ENCODE peak calls at places on chromosomes 13 and 19, in six cellular contexts. T, M, E, H, R and W are unnamed samples.

GRCh38 chr13:111944171-111944583 is 122.8 kb upstream of the SOX1 start:
- DNase-seq in T (no peak), M (no peak), E (no peak), H (peak), R (no peak), W (no peak)

GRCh38 chr13:109191422-109191821 is 562.0 kb downstream of the MYO16 start:
- DNase-seq in T (no peak), M (no peak), E (no peak), H (no peak), R (no peak), W (no peak)

GRCh38 chr13:24168980-24169379 is 8.5 kb downstream of the SPATA13 start:
- DNase-seq in T (no peak), M (no peak), E (no peak), H (no peak), R (no peak), W (no peak)

GRCh38 chr13:91714726-91715334 is 316.4 kb downstream of the GPC5 start:
- DNase-seq in T (no peak), M (no peak), E (no peak), H (no peak), R (no peak), W (no peak)

GRCh38 chr13:47033216-47033615 is 136.4 kb upstream of the HTR2A start:
- DNase-seq in T (no peak), M (no peak), E (no peak), H (no peak), R (peak), W (no peak)

GRCh38 chr19:51195616-51196015 is 29.3 kb upstream of the CD33 start:
- DNase-seq in T (no peak), M (no peak), E (no peak), H (no peak), R (no peak), W (no peak)

GRCh38 chr13:47008318-47008717 is 111.5 kb upstream of the HTR2A start:
- DNase-seq in T (no peak), M (no peak), E (no peak), H (no peak), R (no peak), W (no peak)

GRCh38 chr19:48244289-48244688 is 11.4 kb downstream of the CARD8 start:
- DNase-seq in T (no peak), M (peak), E (no peak), H (peak), R (peak), W (no peak)

GRCh38 chr19:54114340-54114826 is 1.1 kb downstream of the TFPT start:
- DNase-seq in T (no peak), M (peak), E (no peak), H (peak), R (peak), W (no peak)

GRCh38 chr13:112231451-112232083 is 144.6 kb upstream of the SPACA7 start:
- DNase-seq in T (no peak), M (no peak), E (no peak), H (no peak), R (no peak), W (no peak)

GRCh38 chr19:16180611-16181010 is 4.6 kb upstream of the FAM32A start:
- DNase-seq in T (no peak), M (no peak), E (peak), H (no peak), R (peak), W (no peak)

GRCh38 chr19:49356382-49356781 is 5.8 kb downstream of the TEAD2 start:
- DNase-seq in T (no peak), M (no peak), E (no peak), H (no peak), R (no peak), W (no peak)

GRCh38 chr13:111152836-111153235 is 37.7 kb downstream of the ARHGEF7 start:
- DNase-seq in T (no peak), M (no peak), E (no peak), H (no peak), R (peak), W (no peak)

GRCh38 chr13:31749929-31750328 is 10.6 kb downstream of the RXFP2 start:
- DNase-seq in T (no peak), M (no peak), E (peak), H (no peak), R (peak), W (peak)

GRCh38 chr19:35449347-35450043 is 1.4 kb downstream of the FFAR2 start:
- DNase-seq in T (no peak), M (no peak), E (no peak), H (no peak), R (no peak), W (no peak)

GRCh38 chr19:49387936-49388372 is at the start of gene KASH5:
- DNase-seq in T (peak), M (peak), E (no peak), H (peak), R (peak), W (no peak)

GRCh38 chr19:45102481-45102880 is 9.5 kb downstream of the PPP1R37 start:
- DNase-seq in T (no peak), M (no peak), E (no peak), H (no peak), R (no peak), W (no peak)

GRCh38 chr13:111920932-111921705 is 145.8 kb upstream of the SOX1 start:
- DNase-seq in T (no peak), M (no peak), E (no peak), H (no peak), R (no peak), W (no peak)

GRCh38 chr13:42990147-42990990 is 1.7 kb downstream of the EPSTI1 start:
- DNase-seq in T (no peak), M (no peak), E (no peak), H (no peak), R (peak), W (no peak)

GRCh38 chr19:40716031-40716654 is 543 bp downstream of the COQ8B start:
- DNase-seq in T (no peak), M (peak), E (no peak), H (peak), R (peak), W (peak)

GRCh38 chr13:85806553-85807175 is 7.4 kb upstream of the SLITRK6 start:
- DNase-seq in T (no peak), M (peak), E (no peak), H (no peak), R (peak), W (peak)

GRCh38 chr13:112783135-112783945 is 93.5 kb downstream of the ATP11A start:
- DNase-seq in T (no peak), M (no peak), E (no peak), H (peak), R (peak), W (peak)

GRCh38 chr13:113115363-113116205 is 7.0 kb upstream of the F10 start:
- DNase-seq in T (no peak), M (no peak), E (no peak), H (no peak), R (no peak), W (no peak)

GRCh38 chr13:65095697-65096096 is 2134.4 kb downstream of the PCDH9 start:
- DNase-seq in T (no peak), M (no peak), E (no peak), H (no peak), R (no peak), W (no peak)

GRCh38 chr19:10510301-10510802 is 6.9 kb downstream of the S1PR5 start:
- DNase-seq in T (no peak), M (peak), E (no peak), H (peak), R (peak), W (no peak)

GRCh38 chr13:114066956-114067355 is 65.5 kb downstream of the RASA3 start:
- DNase-seq in T (no peak), M (no peak), E (no peak), H (no peak), R (no peak), W (no peak)

GRCh38 chr13:20673711-20674110 is 29.8 kb upstream of the IL17D start:
- DNase-seq in T (no peak), M (no peak), E (no peak), H (no peak), R (no peak), W (no peak)

GRCh38 chr19:53537523-53538377 is at the start of gene ZNF331:
- DNase-seq in T (peak), M (peak), E (no peak), H (peak), R (peak), W (no peak)

GRCh38 chr13:91346062-91346461 is 1.4 kb upstream of the MIR17HG start:
- DNase-seq in T (no peak), M (peak), E (no peak), H (no peak), R (no peak), W (no peak)

GRCh38 chr13:28640861-28641599 is 17.9 kb upstream of the POMP start:
- DNase-seq in T (no peak), M (no peak), E (no peak), H (no peak), R (no peak), W (no peak)

GRCh38 chr13:23671367-23671766 is 101.2 kb downstream of the TNFRSF19 start:
- DNase-seq in T (no peak), M (no peak), E (no peak), H (no peak), R (no peak), W (no peak)

GRCh38 chr19:47897857-47898256 is 11.7 kb upstream of the SULT2A1 start:
- DNase-seq in T (no peak), M (no peak), E (no peak), H (no peak), R (no peak), W (no peak)

GRCh38 chr13:28505543-28506135 is 10.7 kb upstream of the FLT1 start:
- DNase-seq in T (no peak), M (peak), E (no peak), H (peak), R (no peak), W (no peak)

GRCh38 chr13:20566424-20566916 is 487 bp upstream of the IFT88 start:
- DNase-seq in T (peak), M (no peak), E (peak), H (no peak), R (no peak), W (peak)

GRCh38 chr19:2717638-2718541 is 3.3 kb downstream of the DIRAS1 start:
- DNase-seq in T (no peak), M (no peak), E (no peak), H (no peak), R (no peak), W (no peak)

GRCh38 chr13:39023761-39024160 is 14.1 kb downstream of the PROSER1 start:
- DNase-seq in T (no peak), M (no peak), E (no peak), H (no peak), R (peak), W (no peak)

GRCh38 chr19:6587093-6587820 is 3.7 kb downstream of the CD70 start:
- DNase-seq in T (no peak), M (peak), E (no peak), H (no peak), R (no peak), W (no peak)
- H3K4me3 ChIP-seq in T (no peak), M (peak), E (no peak), H (peak), R (no peak), W (peak)

DNA sequence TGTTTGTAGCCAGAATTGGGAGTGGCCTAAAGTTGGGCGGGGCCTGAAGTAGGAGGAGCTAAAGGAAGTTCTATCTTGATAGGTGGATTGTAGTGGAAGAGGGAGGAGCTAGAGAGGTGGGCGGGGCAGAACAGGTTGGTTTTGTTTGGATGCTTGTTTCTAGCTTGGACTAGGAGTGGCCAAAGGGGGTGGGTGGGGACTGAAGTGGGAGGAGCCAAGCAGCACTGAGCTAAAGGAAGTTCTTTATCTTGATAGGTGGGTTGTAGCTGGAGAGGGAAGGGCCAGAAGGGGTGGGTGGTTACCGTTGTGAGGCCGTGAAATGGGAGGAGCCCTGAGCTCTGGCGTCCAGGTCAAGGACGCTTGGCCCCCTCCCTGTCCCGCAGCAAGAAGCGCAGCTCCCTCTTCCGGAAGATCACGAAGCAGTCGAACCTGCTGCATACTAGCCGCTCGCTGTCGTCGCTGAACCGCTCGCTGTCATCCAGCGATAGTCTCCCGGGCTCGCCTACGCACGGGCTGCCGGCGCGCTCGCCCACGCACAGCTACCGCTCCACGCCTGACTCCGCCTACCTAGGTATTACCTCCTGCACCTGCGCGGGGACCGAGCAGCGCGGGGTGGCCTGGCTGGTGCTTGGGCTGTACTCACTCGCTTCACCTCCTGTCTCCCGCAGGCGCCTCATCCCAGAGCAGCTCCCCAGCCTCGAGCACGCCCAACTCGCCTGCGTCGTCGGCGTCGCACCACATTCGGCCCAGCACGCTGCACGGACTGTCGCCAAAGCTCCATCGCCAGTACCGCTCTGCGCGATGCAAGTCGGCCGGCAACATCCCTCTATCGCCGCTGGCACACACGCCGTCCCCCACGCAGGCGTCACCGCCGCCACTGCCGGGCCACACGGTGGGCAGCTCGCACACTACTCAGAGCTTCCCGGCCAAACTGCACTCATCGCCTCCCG is 8.0 kb downstream of the DNASE2 start:
- DNase-seq in T (peak), M (peak), E (peak), H (peak), R (peak), W (no peak)
- H3K4me3 ChIP-seq in T (peak), M (no peak), E (peak), H (no peak), R (peak), W (no peak)

GRCh38 chr13:99299545-99300341 is 7.5 kb downstream of the GPR183 start:
- DNase-seq in T (no peak), M (no peak), E (no peak), H (no peak), R (no peak), W (no peak)

GRCh38 chr13:99302637-99303505 is 4.3 kb downstream of the GPR183 start:
- DNase-seq in T (no peak), M (no peak), E (no peak), H (no peak), R (no peak), W (no peak)

GRCh38 chr13:99303863-99304521 is 3.2 kb downstream of the GPR183 start:
- DNase-seq in T (no peak), M (no peak), E (no peak), H (no peak), R (no peak), W (no peak)

GRCh38 chr13:99301056-99301838 is 6.0 kb downstream of the GPR183 start:
- DNase-seq in T (no peak), M (no peak), E (no peak), H (no peak), R (no peak), W (no peak)

GRCh38 chr13:99301913-99302636 is 5.1 kb downstream of the GPR183 start:
- DNase-seq in T (no peak), M (no peak), E (no peak), H (no peak), R (no peak), W (no peak)
- H3K4me3 ChIP-seq in T (no peak), M (no peak), E (no peak), H (no peak), R (no peak), W (no peak)

DNA sequence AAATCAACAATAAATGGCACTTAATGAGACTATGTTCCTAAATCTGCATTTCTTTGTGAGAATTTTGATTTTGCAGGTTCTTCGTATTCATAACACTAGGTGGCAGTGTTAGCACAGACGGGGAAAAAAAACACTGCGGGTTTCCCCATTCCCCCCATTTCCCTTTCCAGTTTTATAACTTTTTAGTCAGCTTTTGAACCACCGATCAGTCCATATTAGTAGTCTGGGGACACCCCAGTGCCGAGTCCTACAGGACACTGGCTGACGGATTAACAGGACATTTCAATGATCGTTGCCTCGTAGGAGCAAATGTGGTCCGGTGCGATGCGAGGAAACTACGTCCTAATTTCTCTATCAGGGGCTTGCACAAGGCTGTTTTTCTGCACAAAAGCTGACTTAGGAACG is 234.3 kb downstream of the LMO7 start:
- DNase-seq in T (no peak), M (peak), E (no peak), H (no peak), R (peak), W (no peak)
- H3K4me3 ChIP-seq in T (peak), M (no peak), E (peak), H (peak), R (peak), W (peak)

DNA sequence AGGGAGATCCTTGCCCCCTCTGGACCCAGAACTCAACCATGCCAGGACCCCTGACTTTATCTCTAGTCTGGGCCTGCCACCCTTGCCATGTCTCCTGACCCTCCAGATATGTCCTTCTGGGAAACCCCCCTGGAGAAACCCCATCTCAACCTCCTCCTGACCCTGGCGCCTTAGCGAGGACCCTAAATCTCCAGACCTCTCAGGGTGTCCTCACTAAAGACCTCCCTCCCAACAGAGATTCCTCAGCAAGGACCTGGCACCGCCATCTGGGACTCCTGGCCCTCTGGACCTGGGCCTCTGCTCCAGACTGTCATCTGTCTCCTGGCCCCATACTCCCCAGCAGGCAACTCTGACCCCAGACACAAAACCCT is 1.3 kb downstream of the KCNK6 start:
- DNase-seq in T (no peak), M (no peak), E (no peak), H (no peak), R (no peak), W (no peak)
- H3K4me3 ChIP-seq in T (peak), M (no peak), E (peak), H (no peak), R (no peak), W (no peak)

GRCh38 chr19:11964858-11965645 is at the start of gene ZNF763:
- DNase-seq in T (peak), M (peak), E (peak), H (peak), R (peak), W (no peak)
- H3K4me3 ChIP-seq in T (peak), M (peak), E (peak), H (peak), R (peak), W (peak)

GRCh38 chr19:14515501-14516047 is 2.6 kb downstream of the DNAJB1 start:
- DNase-seq in T (no peak), M (no peak), E (no peak), H (no peak), R (no peak), W (no peak)
- H3K4me3 ChIP-seq in T (peak), M (peak), E (no peak), H (peak), R (peak), W (peak)

GRCh38 chr19:43474986-43475705 is 9.7 kb upstream of the LYPD3 start:
- DNase-seq in T (peak), M (peak), E (peak), H (peak), R (peak), W (peak)
- H3K4me3 ChIP-seq in T (peak), M (no peak), E (no peak), H (peak), R (peak), W (peak)

GRCh38 chr13:33284016-33284415 is 1.5 kb downstream of the STARD13 start:
- DNase-seq in T (no peak), M (no peak), E (no peak), H (no peak), R (peak), W (no peak)
- H3K4me3 ChIP-seq in T (peak), M (no peak), E (peak), H (no peak), R (peak), W (peak)